ENCODE peak calls at places on chromosomes 2 and 18, in six cellular contexts. One of them, this sample, is unnamed.

GRCh38 chr2:7333189-7333588 is 416.0 kb downstream of the RNF144A start:
- DNase-seq in neural progenitor cell: no peak
- DNase-seq in uterus: no peak
- DNase-seq in A673: no peak
- DNase-seq in left ventricle myocardium inferior: no peak
- DNase-seq in thyroid gland: no peak
- DNase-seq in this sample: no peak

GRCh38 chr2:105748564-105748963 is 3.9 kb downstream of the NCK2 start:
- DNase-seq in A673: no peak
- DNase-seq in neural progenitor cell: no peak
- DNase-seq in thyroid gland: no peak
- DNase-seq in left ventricle myocardium inferior: no peak
- DNase-seq in uterus: no peak
- DNase-seq in this sample: peak; percentile 20

GRCh38 chr2:223619486-223620129 is 17.4 kb upstream of the SCG2 start:
- DNase-seq in left ventricle myocardium inferior: no peak
- DNase-seq in thyroid gland: peak; percentile 25
- DNase-seq in A673: no peak
- DNase-seq in uterus: no peak
- DNase-seq in neural progenitor cell: no peak
- DNase-seq in this sample: peak; percentile 55

GRCh38 chr2:188199716-188200128 is 92.0 kb upstream of the GULP1 start:
- DNase-seq in neural progenitor cell: no peak
- DNase-seq in A673: no peak
- DNase-seq in thyroid gland: no peak
- DNase-seq in uterus: no peak
- DNase-seq in left ventricle myocardium inferior: no peak
- DNase-seq in this sample: peak; percentile 83

GRCh38 chr18:49613141-49613641 is 51.3 kb downstream of the LIPG start:
- DNase-seq in uterus: no peak
- DNase-seq in left ventricle myocardium inferior: no peak
- DNase-seq in A673: peak; percentile 53
- DNase-seq in thyroid gland: peak; percentile 23
- DNase-seq in neural progenitor cell: peak; percentile 89
- DNase-seq in this sample: no peak

GRCh38 chr2:152025678-152026287 is 73.1 kb downstream of the CACNB4 start:
- DNase-seq in left ventricle myocardium inferior: peak; percentile 86
- DNase-seq in thyroid gland: peak; percentile 75
- DNase-seq in neural progenitor cell: peak; percentile 86
- DNase-seq in A673: peak; percentile 86
- DNase-seq in uterus: peak; percentile 68
- DNase-seq in this sample: peak; percentile 79

GRCh38 chr18:10015941-10016819 is 102.4 kb downstream of the VAPA start:
- DNase-seq in thyroid gland: peak; percentile 69
- DNase-seq in neural progenitor cell: no peak
- DNase-seq in left ventricle myocardium inferior: no peak
- DNase-seq in A673: peak; percentile 41
- DNase-seq in uterus: no peak
- DNase-seq in this sample: peak; percentile 63

GRCh38 chr18:59455728-59456276 is 96.7 kb upstream of the LMAN1 start:
- DNase-seq in thyroid gland: peak; percentile 7
- DNase-seq in left ventricle myocardium inferior: no peak
- DNase-seq in uterus: no peak
- DNase-seq in A673: peak; percentile 55
- DNase-seq in neural progenitor cell: no peak
- DNase-seq in this sample: no peak

GRCh38 chr2:167548396-167548795 is 660.1 kb downstream of the XIRP2 start:
- DNase-seq in uterus: no peak
- DNase-seq in left ventricle myocardium inferior: no peak
- DNase-seq in A673: no peak
- DNase-seq in thyroid gland: no peak
- DNase-seq in neural progenitor cell: no peak
- DNase-seq in this sample: no peak

GRCh38 chr2:74849228-74849892 is 15.4 kb downstream of the HK2 start:
- DNase-seq in A673: no peak
- DNase-seq in uterus: no peak
- DNase-seq in neural progenitor cell: peak; percentile 30
- DNase-seq in left ventricle myocardium inferior: peak; percentile 41
- DNase-seq in thyroid gland: no peak
- DNase-seq in this sample: peak; percentile 45

GRCh38 chr2:204840504-204840903 is 295.2 kb downstream of the PARD3B start:
- DNase-seq in left ventricle myocardium inferior: no peak
- DNase-seq in uterus: no peak
- DNase-seq in A673: no peak
- DNase-seq in neural progenitor cell: no peak
- DNase-seq in thyroid gland: no peak
- DNase-seq in this sample: no peak

GRCh38 chr18:5311273-5312009 is 15.9 kb upstream of the ZBTB14 start:
- DNase-seq in left ventricle myocardium inferior: no peak
- DNase-seq in uterus: no peak
- DNase-seq in neural progenitor cell: no peak
- DNase-seq in A673: no peak
- DNase-seq in thyroid gland: no peak
- DNase-seq in this sample: peak; percentile 39

GRCh38 chr2:213317929-213318328 is 33.7 kb downstream of the SPAG16 start:
- DNase-seq in neural progenitor cell: no peak
- DNase-seq in thyroid gland: no peak
- DNase-seq in left ventricle myocardium inferior: no peak
- DNase-seq in A673: peak; percentile 23
- DNase-seq in uterus: no peak
- DNase-seq in this sample: peak; percentile 56

GRCh38 chr2:100612388-100613000 is 49.7 kb downstream of the PDCL3 start:
- DNase-seq in left ventricle myocardium inferior: no peak
- DNase-seq in A673: no peak
- DNase-seq in thyroid gland: no peak
- DNase-seq in uterus: no peak
- DNase-seq in neural progenitor cell: no peak
- DNase-seq in this sample: no peak

GRCh38 chr2:96485350-96485749 is 19.8 kb downstream of the NEURL3 start:
- DNase-seq in left ventricle myocardium inferior: no peak
- DNase-seq in A673: peak; percentile 76
- DNase-seq in thyroid gland: no peak
- DNase-seq in uterus: no peak
- DNase-seq in neural progenitor cell: no peak
- DNase-seq in this sample: no peak

GRCh38 chr2:157628282-157628531 is 457 bp downstream of the ACVR1C start:
- DNase-seq in thyroid gland: no peak
- DNase-seq in left ventricle myocardium inferior: no peak
- DNase-seq in A673: no peak
- DNase-seq in uterus: no peak
- DNase-seq in neural progenitor cell: no peak
- DNase-seq in this sample: no peak

GRCh38 chr18:59478591-59478990 is 119.5 kb upstream of the LMAN1 start:
- DNase-seq in thyroid gland: no peak
- DNase-seq in A673: peak; percentile 73
- DNase-seq in neural progenitor cell: no peak
- DNase-seq in left ventricle myocardium inferior: no peak
- DNase-seq in uterus: no peak
- DNase-seq in this sample: no peak

GRCh38 chr2:74001781-74002514 is 17.2 kb downstream of the TET3 start:
- DNase-seq in neural progenitor cell: no peak
- DNase-seq in A673: no peak
- DNase-seq in left ventricle myocardium inferior: no peak
- DNase-seq in uterus: no peak
- DNase-seq in thyroid gland: no peak
- DNase-seq in this sample: no peak

GRCh38 chr2:199659207-199659606 is 191.8 kb downstream of the FTCDNL1 start:
- DNase-seq in A673: peak; percentile 76
- DNase-seq in thyroid gland: no peak
- DNase-seq in neural progenitor cell: peak; percentile 89
- DNase-seq in uterus: peak; percentile 23
- DNase-seq in left ventricle myocardium inferior: peak; percentile 46
- DNase-seq in this sample: no peak

GRCh38 chr18:38587571-38587970 is 1022.0 kb upstream of the CELF4 start:
- DNase-seq in thyroid gland: no peak
- DNase-seq in A673: no peak
- DNase-seq in neural progenitor cell: no peak
- DNase-seq in left ventricle myocardium inferior: no peak
- DNase-seq in uterus: no peak
- DNase-seq in this sample: no peak

GRCh38 chr2:195710407-195710806 is 53.4 kb downstream of the SLC39A10 start:
- DNase-seq in A673: no peak
- DNase-seq in neural progenitor cell: no peak
- DNase-seq in uterus: no peak
- DNase-seq in left ventricle myocardium inferior: no peak
- DNase-seq in thyroid gland: no peak
- DNase-seq in this sample: peak; percentile 42

DNA sequence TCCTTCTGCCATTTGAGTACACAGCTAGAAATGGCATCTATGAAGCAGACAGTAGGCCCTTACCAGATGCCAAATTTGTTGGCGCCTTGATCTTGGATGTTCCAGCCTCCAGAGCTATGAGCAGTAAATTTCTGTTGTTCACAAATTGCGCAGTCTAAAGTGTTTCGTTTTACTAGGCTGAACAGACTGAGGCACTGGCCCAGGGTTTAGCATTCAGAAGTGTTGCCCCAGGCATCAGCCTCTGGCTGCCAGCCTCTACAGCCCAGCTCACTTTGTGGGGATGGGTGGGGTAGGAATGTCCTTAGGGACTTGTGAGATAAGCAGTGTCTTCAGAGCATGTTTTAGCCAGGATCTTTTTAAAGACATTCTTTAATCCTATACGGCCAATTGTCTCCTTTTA is 51.5 kb upstream of the MGAT5 start:
- DNase-seq in neural progenitor cell: peak; percentile 11
- DNase-seq in A673: peak; percentile 4
- DNase-seq in thyroid gland: no peak
- DNase-seq in left ventricle myocardium inferior: no peak
- DNase-seq in uterus: no peak
- DNase-seq in this sample: no peak
- H3K4me1 ChIP-seq in neural progenitor cell: peaks cover 51% of the 10 kb centered on the region
- H3K4me1 ChIP-seq in A673: no peaks in the 10 kb centered on the region
- H3K4me1 ChIP-seq in thyroid gland: peaks cover 60% of the 10 kb centered on the region
- H3K4me1 ChIP-seq in left ventricle myocardium inferior: peaks cover 100% of the 10 kb centered on the region
- H3K4me1 ChIP-seq in uterus: no peaks in the 10 kb centered on the region
- H3K4me1 ChIP-seq in this sample: peaks cover 13% of the 10 kb centered on the region

GRCh38 chr2:48270209-48270608 is 259.7 kb upstream of the STON1 start:
- DNase-seq in uterus: no peak
- DNase-seq in neural progenitor cell: no peak
- DNase-seq in thyroid gland: no peak
- DNase-seq in left ventricle myocardium inferior: no peak
- DNase-seq in A673: no peak
- DNase-seq in this sample: no peak
- TF ChIP-seq CTCF in uterus: no peak
- TF ChIP-seq CTCF in neural progenitor cell: no peak
- TF ChIP-seq CTCF in thyroid gland: no peak
- TF ChIP-seq CTCF in left ventricle myocardium inferior: no peak
- TF ChIP-seq CTCF in A673: no peak
- TF ChIP-seq CTCF in this sample: no peak

GRCh38 chr2:120594856-120595685 is 140.6 kb upstream of the GLI2 start:
- DNase-seq in A673: no peak
- DNase-seq in neural progenitor cell: no peak
- DNase-seq in thyroid gland: peak; percentile 18
- DNase-seq in left ventricle myocardium inferior: no peak
- DNase-seq in uterus: no peak
- DNase-seq in this sample: peak; percentile 51

GRCh38 chr2:120596191-120596781 is 139.4 kb upstream of the GLI2 start:
- DNase-seq in neural progenitor cell: no peak
- DNase-seq in left ventricle myocardium inferior: peak; percentile 14
- DNase-seq in thyroid gland: no peak
- DNase-seq in A673: no peak
- DNase-seq in uterus: no peak
- DNase-seq in this sample: no peak

GRCh38 chr2:120596990-120597594 is 138.6 kb upstream of the GLI2 start:
- DNase-seq in left ventricle myocardium inferior: peak; percentile 40
- DNase-seq in neural progenitor cell: peak; percentile 37
- DNase-seq in uterus: peak; percentile 51
- DNase-seq in thyroid gland: peak; percentile 21
- DNase-seq in A673: no peak
- DNase-seq in this sample: no peak

GRCh38 chr2:120593921-120594686 is 141.6 kb upstream of the GLI2 start:
- DNase-seq in thyroid gland: no peak
- DNase-seq in neural progenitor cell: no peak
- DNase-seq in A673: no peak
- DNase-seq in uterus: no peak
- DNase-seq in left ventricle myocardium inferior: no peak
- DNase-seq in this sample: no peak

DNA sequence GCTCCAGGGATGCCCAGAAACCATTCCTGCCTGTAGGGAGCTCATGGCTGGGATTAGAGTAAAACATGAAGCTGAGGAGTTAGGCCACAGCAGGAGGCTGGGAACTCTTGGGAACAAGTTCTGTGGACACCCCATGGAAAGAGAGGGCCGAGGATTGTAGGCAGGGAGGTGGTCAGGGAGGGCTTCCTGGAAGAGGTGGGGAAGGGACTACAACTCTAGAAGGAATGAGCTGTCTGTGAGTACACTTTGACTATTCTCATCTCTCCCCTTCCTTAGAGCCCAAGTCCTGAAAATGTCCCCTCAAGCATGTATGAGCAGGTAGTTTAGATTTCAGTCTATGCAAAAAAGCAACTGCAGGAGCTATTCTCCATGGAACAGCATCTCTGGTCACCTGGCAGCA is 139.9 kb upstream of the GLI2 start:
- DNase-seq in left ventricle myocardium inferior: no peak
- DNase-seq in A673: no peak
- DNase-seq in neural progenitor cell: no peak
- DNase-seq in thyroid gland: no peak
- DNase-seq in uterus: no peak
- DNase-seq in this sample: no peak
- H3K27ac ChIP-seq in left ventricle myocardium inferior: peak overlapping the region; percentile 66
- H3K27ac ChIP-seq in A673: no peak overlapping the region
- H3K27ac ChIP-seq in neural progenitor cell: no peak overlapping the region
- H3K27ac ChIP-seq in thyroid gland: peak overlapping the region; percentile 66
- H3K27ac ChIP-seq in uterus: peak overlapping the region; percentile 71
- H3K27ac ChIP-seq in this sample: no peak overlapping the region

GRCh38 chr2:240255165-240255491 is 114.7 kb upstream of the OTOS start:
- DNase-seq in neural progenitor cell: no peak
- DNase-seq in A673: no peak
- DNase-seq in uterus: no peak
- DNase-seq in left ventricle myocardium inferior: no peak
- DNase-seq in thyroid gland: no peak
- DNase-seq in this sample: no peak
- H3K4me1 ChIP-seq in neural progenitor cell: peaks cover 12% of the 10 kb centered on the region
- H3K4me1 ChIP-seq in A673: no peaks in the 10 kb centered on the region
- H3K4me1 ChIP-seq in uterus: peaks cover 6% of the 10 kb centered on the region
- H3K4me1 ChIP-seq in left ventricle myocardium inferior: peaks cover 60% of the 10 kb centered on the region
- H3K4me1 ChIP-seq in thyroid gland: peaks cover 7% of the 10 kb centered on the region
- H3K4me1 ChIP-seq in this sample: peaks cover 24% of the 10 kb centered on the region

GRCh38 chr2:127000937-127001336 is 102.2 kb downstream of the TEX51 start:
- DNase-seq in neural progenitor cell: no peak
- DNase-seq in A673: no peak
- DNase-seq in thyroid gland: no peak
- DNase-seq in left ventricle myocardium inferior: no peak
- DNase-seq in uterus: no peak
- DNase-seq in this sample: peak; percentile 30

GRCh38 chr2:127004893-127005600 is 101.9 kb downstream of the BIN1 start:
- DNase-seq in left ventricle myocardium inferior: no peak
- DNase-seq in A673: no peak
- DNase-seq in thyroid gland: no peak
- DNase-seq in neural progenitor cell: no peak
- DNase-seq in uterus: no peak
- DNase-seq in this sample: no peak

GRCh38 chr2:127000194-127000593 is 101.5 kb downstream of the TEX51 start:
- DNase-seq in uterus: no peak
- DNase-seq in thyroid gland: no peak
- DNase-seq in neural progenitor cell: no peak
- DNase-seq in left ventricle myocardium inferior: no peak
- DNase-seq in A673: no peak
- DNase-seq in this sample: no peak

GRCh38 chr2:127001751-127002150 is 103.1 kb downstream of the TEX51 start:
- DNase-seq in left ventricle myocardium inferior: no peak
- DNase-seq in thyroid gland: no peak
- DNase-seq in neural progenitor cell: no peak
- DNase-seq in A673: peak; percentile 59
- DNase-seq in uterus: no peak
- DNase-seq in this sample: no peak

GRCh38 chr2:127003028-127003800 is 103.7 kb downstream of the BIN1 start:
- DNase-seq in neural progenitor cell: peak; percentile 27
- DNase-seq in uterus: no peak
- DNase-seq in left ventricle myocardium inferior: no peak
- DNase-seq in A673: no peak
- DNase-seq in thyroid gland: no peak
- DNase-seq in this sample: no peak
- TF ChIP-seq CTCF in neural progenitor cell: peak; percentile 18
- TF ChIP-seq CTCF in uterus: no peak
- TF ChIP-seq CTCF in left ventricle myocardium inferior: no peak
- TF ChIP-seq CTCF in A673: no peak
- TF ChIP-seq CTCF in thyroid gland: no peak
- TF ChIP-seq CTCF in this sample: no peak

This sample was measured in PC-3.